ENCODE peak calls at places on chromosomes 13 and 19, in ten cellular contexts. S is uterus, M is astrocyte of the spinal cord, B is B cell, Q is ascending aorta, N is neural crest cell, A is IMR-90, H is cardiac muscle cell, F is colonic mucosa, E is fibroblast of pulmonary artery. U is an unnamed sample.

GRCh38 chr19:43883864-43884263 is 51.2 kb downstream of the ZNF45 start:
- DNase-seq in H (no peak), A (no peak), S (no peak), M (no peak), B (no peak), F (no peak), E (no peak), N (no peak), Q (no peak), U (no peak)

GRCh38 chr19:37691881-37692504 is 27.6 kb downstream of the ZNF607 start:
- DNase-seq in E (peak; percentile 91), A (peak; percentile 80), S (peak; percentile 80), N (peak; percentile 79), Q (peak; percentile 88), B (peak; percentile 86), F (peak; percentile 82), M (peak; percentile 86), H (peak; percentile 96), U (peak; percentile 62)

GRCh38 chr19:8811315-8812172 is 20.6 kb downstream of the ZNF558 start:
- DNase-seq in E (peak; percentile 15), M (peak; percentile 28), A (peak; percentile 15), H (no peak), Q (no peak), N (no peak), S (no peak), B (no peak), F (no peak), U (no peak)

GRCh38 chr19:55605637-55606470 is at the start of gene ZNF865:
- DNase-seq in E (peak; percentile 90), H (peak; percentile 92), M (peak; percentile 87), B (peak; percentile 79), Q (peak; percentile 85), F (peak; percentile 88), N (peak; percentile 64), S (peak; percentile 69), A (peak; percentile 87), U (peak; percentile 77)

GRCh38 chr13:74891610-74892009 is 590.4 kb downstream of the TBC1D4 start:
- DNase-seq in A (peak; percentile 29), F (no peak), E (peak; percentile 76), Q (no peak), H (peak; percentile 52), S (no peak), B (no peak), M (peak; percentile 65), N (no peak), U (no peak)

GRCh38 chr13:33524086-33524485 is 238.5 kb upstream of the STARD13 start:
- DNase-seq in H (peak; percentile 89), N (no peak), Q (no peak), S (no peak), B (no peak), E (peak; percentile 90), M (peak; percentile 95), F (no peak), A (peak; percentile 92), U (no peak)

GRCh38 chr13:74449811-74450524 is 315.8 kb upstream of the KLF12 start:
- DNase-seq in S (no peak), B (no peak), N (no peak), F (no peak), E (no peak), M (no peak), Q (no peak), H (no peak), A (no peak), U (no peak)

GRCh38 chr19:28883241-28883693 is 329.7 kb downstream of the UQCRFS1 start:
- DNase-seq in E (peak; percentile 7), N (no peak), B (no peak), S (no peak), A (peak; percentile 41), H (peak; percentile 40), Q (no peak), F (no peak), M (no peak), U (no peak)

GRCh38 chr19:13503570-13504235 is 2.6 kb downstream of the CACNA1A start:
- DNase-seq in H (no peak), F (no peak), N (no peak), S (no peak), M (no peak), Q (no peak), A (no peak), E (no peak), B (no peak), U (no peak)

GRCh38 chr13:59230484-59231264 is 933.1 kb downstream of the DIAPH3 start:
- DNase-seq in N (no peak), Q (no peak), F (no peak), H (no peak), A (no peak), E (no peak), S (no peak), B (no peak), M (no peak), U (no peak)

GRCh38 chr13:49649244-49649962 is 21.1 kb downstream of the ARL11 start:
- DNase-seq in S (no peak), H (peak; percentile 66), F (no peak), Q (no peak), N (no peak), A (peak; percentile 68), B (no peak), M (peak; percentile 53), E (peak; percentile 59), U (no peak)

DNA sequence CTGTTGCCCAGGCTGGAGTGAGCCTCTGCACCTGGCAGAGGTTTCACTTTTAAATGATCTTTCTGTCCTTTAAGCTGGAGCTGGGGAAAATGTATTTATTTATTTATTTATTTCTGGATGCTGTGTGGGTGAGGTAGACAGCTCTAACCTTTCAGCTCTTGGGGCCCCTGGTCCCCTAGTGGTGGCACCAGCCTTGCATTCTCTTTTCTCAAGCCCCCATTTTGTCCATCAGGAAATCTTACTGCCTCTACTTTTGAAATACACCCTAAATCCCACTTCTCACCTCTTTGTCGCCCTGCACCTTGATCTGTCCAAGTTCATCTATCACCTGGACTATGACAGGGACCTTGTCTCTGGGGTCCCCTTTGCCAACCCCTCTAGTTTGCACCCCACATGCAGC is 2.1 kb upstream of the B9D2 start:
- DNase-seq in H (no peak), Q (no peak), B (no peak), A (no peak), F (no peak), S (no peak), N (no peak), E (no peak), M (no peak), U (no peak)
- TF ChIP-seq CTCF in H (peak; percentile 14), Q (no peak), B (peak; percentile 28), A (peak; percentile 12), F (no peak), S (no peak), N (peak; percentile 43), E (peak; percentile 5), M (no peak), U (no peak)

DNA sequence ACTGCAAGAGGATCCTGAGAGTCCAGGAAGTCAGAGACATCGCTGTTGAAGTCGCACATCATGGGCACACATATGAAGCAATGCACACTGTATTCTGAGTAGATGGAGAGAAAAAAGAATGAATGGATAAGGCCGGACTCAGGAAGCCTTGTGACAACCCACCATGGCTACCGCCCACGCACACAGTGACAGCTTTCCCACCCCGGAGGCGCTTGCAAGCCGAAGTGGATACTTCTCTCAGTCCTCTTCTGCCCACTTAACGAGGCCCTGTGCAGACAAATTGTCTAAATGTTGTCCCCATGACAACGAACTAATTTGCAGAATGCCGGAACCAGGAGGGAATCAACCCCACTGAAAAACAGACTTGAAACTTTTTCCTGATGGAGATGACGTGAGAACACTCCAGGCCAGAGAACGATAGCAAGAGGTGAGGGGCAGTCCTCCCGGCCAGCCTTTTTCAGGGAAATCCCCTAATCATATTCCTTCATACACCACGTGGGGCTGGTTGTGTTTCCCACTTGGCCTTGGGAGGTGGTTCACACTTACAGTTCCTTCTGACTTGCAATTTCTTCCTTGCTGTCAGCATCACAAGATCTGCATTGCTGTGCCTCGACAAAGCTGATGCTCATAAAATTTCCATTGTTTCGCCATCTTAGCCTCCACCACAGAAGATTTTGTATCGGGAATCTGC is 109.6 kb upstream of the SERP2 start:
- DNase-seq in N (no peak), Q (no peak), F (no peak), M (no peak), E (peak; percentile 90), H (peak; percentile 90), B (no peak), S (peak; percentile 39), A (peak; percentile 20), U (no peak)
- TF ChIP-seq CTCF in N (no peak), Q (no peak), F (no peak), M (no peak), E (no peak), H (no peak), B (no peak), S (no peak), A (no peak), U (no peak)

GRCh38 chr13:37068962-37069361 is 9.5 kb upstream of the SUPT20H start:
- DNase-seq in A (peak; percentile 30), Q (no peak), H (peak; percentile 34), B (no peak), M (peak; percentile 16), N (no peak), E (peak; percentile 45), F (no peak), S (no peak), U (no peak)
- TF ChIP-seq CTCF in A (peak; percentile 46), Q (no peak), H (peak; percentile 39), B (peak; percentile 24), M (peak; percentile 18), N (peak; percentile 47), E (peak; percentile 34), F (peak; percentile 17), S (no peak), U (peak; percentile 13)

GRCh38 chr13:89571676-89572075 is 1775.8 kb upstream of the MIR17HG start:
- DNase-seq in Q (no peak), E (no peak), N (no peak), H (no peak), M (no peak), F (no peak), B (no peak), A (no peak), S (no peak), U (no peak)

GRCh38 chr13:89568746-89569145 is 1778.7 kb upstream of the MIR17HG start:
- DNase-seq in M (no peak), H (no peak), S (no peak), A (no peak), N (no peak), F (no peak), Q (no peak), B (no peak), E (no peak), U (no peak)

GRCh38 chr13:89568276-89568675 is 1779.2 kb upstream of the MIR17HG start:
- DNase-seq in A (no peak), E (no peak), Q (no peak), N (no peak), M (peak; percentile 10), S (no peak), F (no peak), B (no peak), H (no peak), U (no peak)

GRCh38 chr13:89577301-89577700 is 1770.2 kb upstream of the MIR17HG start:
- DNase-seq in A (no peak), F (no peak), N (no peak), E (no peak), Q (no peak), H (no peak), M (no peak), B (no peak), S (no peak), U (no peak)

DNA sequence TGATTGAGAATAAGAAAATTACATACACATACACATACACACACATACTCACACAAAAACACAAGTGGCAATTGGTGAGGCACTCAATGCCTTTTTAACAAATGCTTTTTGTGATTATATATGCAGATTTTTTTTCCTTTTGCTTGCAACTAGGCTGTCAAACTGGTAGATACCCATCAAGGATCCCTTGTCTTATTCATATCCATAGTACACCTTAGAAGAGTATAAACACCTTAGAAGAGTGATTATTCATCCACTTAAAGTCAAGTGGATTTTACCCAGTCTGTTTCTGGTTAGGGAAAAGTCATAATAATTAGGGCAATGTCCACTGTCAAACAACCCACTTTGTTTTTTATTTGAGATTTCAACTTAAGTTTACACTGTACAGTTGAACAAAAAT is 1773.4 kb upstream of the MIR17HG start:
- DNase-seq in M (no peak), F (no peak), Q (no peak), H (no peak), B (no peak), S (no peak), N (no peak), E (no peak), A (no peak), U (no peak)
- TF ChIP-seq CTCF in M (no peak), F (no peak), Q (no peak), H (no peak), B (no peak), S (no peak), N (no peak), E (no peak), A (no peak), U (no peak)

U was measured in GM10248.